ENCODE peak calls at places on chromosomes 4 and X, in seven cellular contexts. V is GM12865, R is tibial artery, E is astrocyte of the spinal cord, F is mammary epithelial cell, I is sigmoid colon, Y is GM06990. C is an unnamed sample.

GRCh38 chr4:21347142-21347541 is 601.4 kb downstream of the KCNIP4 start:
- DNase-seq in V (no peak), I (no peak), R (no peak), E (no peak), F (no peak), Y (no peak), C (no peak)

GRCh38 chr4:116926631-116927295 is 158.6 kb downstream of the TRAM1L1 start:
- DNase-seq in Y (no peak), I (no peak), R (no peak), V (no peak), E (no peak), F (no peak), C (no peak)

GRCh38 chr4:825063-825968 is 613 bp downstream of the CPLX1 start:
- DNase-seq in E (no peak), Y (no peak), F (no peak), R (no peak), V (no peak), I (peak), C (no peak)

GRCh38 chrX:108224727-108225455 is 133.3 kb downstream of the ATG4A start:
- DNase-seq in R (no peak), E (peak), Y (no peak), F (no peak), V (peak), I (no peak), C (peak)

GRCh38 chr4:83328486-83328885 is 6.2 kb downstream of the HPSE start:
- DNase-seq in V (no peak), Y (no peak), R (no peak), I (no peak), F (no peak), E (no peak), C (no peak)

GRCh38 chr4:112519689-112520597 is 4.0 kb upstream of the NEUROG2 start:
- DNase-seq in V (peak), I (no peak), Y (no peak), E (no peak), R (no peak), F (no peak), C (no peak)

GRCh38 chr4:24978291-24979072 is 52.3 kb downstream of the LGI2 start:
- DNase-seq in I (no peak), E (no peak), Y (no peak), F (no peak), V (no peak), R (peak), C (no peak)

GRCh38 chr4:140374130-140374477 is 658 bp downstream of the SCOC start:
- DNase-seq in Y (no peak), F (no peak), V (peak), R (no peak), E (no peak), I (no peak), C (no peak)

GRCh38 chr4:5972571-5972970 is 45.7 kb downstream of the C4orf50 start:
- DNase-seq in Y (no peak), F (no peak), I (peak), E (no peak), R (no peak), V (no peak), C (no peak)

GRCh38 chr4:139794158-139794954 is 128.7 kb downstream of the MGST2 start:
- DNase-seq in R (no peak), E (peak), F (no peak), V (no peak), Y (no peak), I (no peak), C (no peak)

GRCh38 chr4:174383783-174384182 is 100.1 kb downstream of the CEP44 start:
- DNase-seq in F (no peak), V (no peak), Y (no peak), I (no peak), R (no peak), E (no peak), C (no peak)

GRCh38 chr4:92253550-92253949 is 50.2 kb upstream of the GRID2 start:
- DNase-seq in R (no peak), F (no peak), E (no peak), Y (no peak), V (no peak), I (no peak), C (no peak)

GRCh38 chr4:139368990-139369389 is 66.7 kb upstream of the NDUFC1 start:
- DNase-seq in E (peak), I (no peak), F (no peak), R (no peak), Y (no peak), V (no peak), C (no peak)

GRCh38 chr4:93648258-93648657 is 180.3 kb upstream of the ATOH1 start:
- DNase-seq in R (no peak), F (no peak), V (no peak), I (no peak), E (no peak), Y (peak), C (no peak)

GRCh38 chr4:81745076-81745475 is 273.4 kb upstream of the RASGEF1B start:
- DNase-seq in F (no peak), Y (no peak), R (no peak), I (no peak), E (no peak), V (no peak), C (no peak)

GRCh38 chrX:43865791-43866190 is 16.5 kb downstream of the MAOB start:
- DNase-seq in Y (no peak), V (no peak), F (no peak), I (no peak), R (no peak), E (no peak), C (no peak)

GRCh38 chr4:123744664-123745290 is 348.2 kb downstream of the SPRY1 start:
- DNase-seq in R (peak), E (peak), F (no peak), I (peak), V (peak), Y (no peak), C (no peak)

GRCh38 chr4:123750044-123750443 is 353.4 kb downstream of the SPRY1 start:
- DNase-seq in R (no peak), I (no peak), F (no peak), Y (no peak), V (no peak), E (peak), C (no peak)

GRCh38 chr4:123749408-123749807 is 352.8 kb downstream of the SPRY1 start:
- DNase-seq in V (no peak), F (no peak), I (no peak), R (peak), E (no peak), Y (no peak), C (no peak)

GRCh38 chr4:123748806-123749205 is 352.2 kb downstream of the SPRY1 start:
- DNase-seq in E (no peak), Y (no peak), F (no peak), V (no peak), R (no peak), I (no peak), C (no peak)

DNA sequence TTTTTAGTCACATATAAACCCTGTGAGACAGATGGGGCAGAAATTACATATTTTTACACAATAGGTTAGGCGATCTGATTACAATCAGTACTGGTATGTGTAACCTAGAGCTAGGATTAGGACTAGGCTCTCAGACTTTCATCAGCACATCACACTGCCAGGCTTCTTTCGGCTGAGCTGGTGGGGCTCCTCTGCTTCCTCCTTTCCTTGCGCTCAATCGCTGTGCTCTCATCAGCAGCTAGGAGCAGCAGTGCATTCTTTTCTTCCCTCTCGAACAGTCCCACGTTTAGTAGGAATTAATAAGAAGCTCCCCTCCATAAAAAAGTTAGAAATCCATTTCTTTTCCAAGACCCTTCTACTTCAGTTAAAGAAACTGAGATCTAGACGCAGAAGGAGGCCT is 350.4 kb downstream of the SPRY1 start:
- DNase-seq in F (no peak), V (no peak), I (no peak), Y (no peak), E (no peak), R (no peak), C (no peak)
- TF ChIP-seq CTCF in F (no peak), V (no peak), I (no peak), Y (no peak), E (no peak), R (no peak), C (no peak)

DNA sequence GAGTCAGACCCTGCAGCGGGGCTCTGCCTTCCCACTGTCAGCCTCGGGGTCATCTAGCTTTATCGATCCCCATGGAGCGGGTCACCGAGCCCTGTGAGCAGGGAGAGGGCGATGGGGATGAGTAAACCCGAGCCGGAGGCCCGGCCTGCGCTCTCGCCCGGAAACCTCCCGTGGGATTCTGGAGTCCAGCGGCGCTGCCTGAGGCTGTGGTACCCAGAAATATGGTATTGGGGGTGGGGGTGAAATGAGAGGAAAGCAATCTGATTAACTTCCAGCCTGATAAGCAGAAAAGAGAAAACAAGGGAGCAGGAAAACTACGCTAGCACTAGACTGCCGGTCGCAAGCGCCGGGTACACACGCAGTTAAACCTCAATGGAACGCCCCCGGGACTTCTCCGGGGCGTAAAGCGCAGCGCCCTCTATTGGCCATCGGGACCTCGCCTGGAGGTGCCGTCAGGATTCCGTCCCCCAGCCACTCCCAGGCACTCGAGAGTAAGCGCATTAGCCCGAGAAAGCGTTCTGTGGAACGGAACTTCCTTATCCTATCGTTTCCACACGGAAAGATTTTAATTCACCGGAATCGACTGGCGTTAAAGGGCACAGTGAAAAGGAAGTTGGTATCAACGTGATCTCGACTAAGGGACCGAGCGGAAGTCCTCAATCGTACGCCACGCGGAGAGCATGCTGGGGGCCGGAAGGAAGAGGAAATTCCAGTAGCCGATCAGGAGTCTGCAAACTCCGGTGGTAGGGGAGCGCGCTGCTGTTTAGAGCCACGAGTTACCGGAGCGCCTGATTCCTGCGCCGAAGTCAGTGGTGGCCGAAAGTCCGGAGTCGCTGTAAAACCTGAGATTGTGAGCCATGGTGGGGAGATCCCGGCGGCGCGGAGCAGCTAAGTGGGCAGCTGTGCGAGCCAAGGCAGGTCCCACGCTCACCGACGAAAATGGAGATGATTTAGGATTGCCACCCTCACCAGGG is at the start of gene UTP3:
- DNase-seq in R (peak), I (peak), E (peak), V (peak), Y (peak), F (peak), C (peak)
- TF ChIP-seq CTCF in R (peak), I (peak), E (peak), V (peak), Y (peak), F (peak), C (peak)

DNA sequence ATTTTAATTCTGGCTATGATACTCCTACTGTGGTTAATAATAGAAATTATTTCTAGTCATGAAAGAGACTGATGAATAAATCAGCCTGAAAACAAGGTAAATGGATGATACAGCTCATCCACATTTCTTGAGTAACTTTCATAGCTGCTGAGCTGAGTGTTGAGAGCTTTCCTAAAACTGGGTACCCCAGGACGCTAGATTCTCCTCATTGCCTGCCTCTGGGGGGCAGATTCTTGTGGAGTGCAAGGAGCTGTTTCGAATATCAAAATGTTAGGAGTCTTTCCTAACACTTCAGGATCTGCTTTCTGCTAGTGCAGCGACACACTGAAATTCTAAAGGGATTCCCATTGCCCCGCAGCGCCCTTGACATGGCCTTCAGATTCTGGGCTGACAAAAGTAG is 2.1 kb downstream of the MND1 start:
- DNase-seq in R (no peak), Y (no peak), I (no peak), F (no peak), V (no peak), E (no peak), C (no peak)
- TF ChIP-seq CTCF in R (no peak), Y (no peak), I (no peak), F (peak), V (no peak), E (peak), C (no peak)

GRCh38 chr4:3010998-3011397 is 47.6 kb downstream of the GRK4 start:
- DNase-seq in V (no peak), I (no peak), F (peak), E (peak), Y (no peak), R (peak), C (no peak)

GRCh38 chr4:3011456-3012220 is 48.3 kb downstream of the GRK4 start:
- DNase-seq in F (no peak), V (no peak), E (no peak), I (no peak), R (no peak), Y (no peak), C (no peak)

GRCh38 chr4:3007724-3008123 is 44.4 kb downstream of the GRK4 start:
- DNase-seq in E (no peak), Y (no peak), F (no peak), R (no peak), I (no peak), V (no peak), C (no peak)

GRCh38 chr4:3010577-3010976 is 47.2 kb downstream of the GRK4 start:
- DNase-seq in Y (no peak), R (no peak), V (no peak), I (no peak), E (no peak), F (peak), C (no peak)

GRCh38 chr4:3009422-3009821 is 46.1 kb downstream of the GRK4 start:
- DNase-seq in Y (peak), E (peak), V (peak), I (no peak), F (peak), R (no peak), C (peak)
- TF ChIP-seq CTCF in Y (peak), E (peak), V (peak), I (no peak), F (peak), R (no peak), C (peak)

GRCh38 chrX:127037179-127037578 is 217.7 kb downstream of the PRR32 start:
- DNase-seq in I (no peak), R (no peak), V (no peak), E (no peak), F (no peak), Y (no peak), C (no peak)

DNA sequence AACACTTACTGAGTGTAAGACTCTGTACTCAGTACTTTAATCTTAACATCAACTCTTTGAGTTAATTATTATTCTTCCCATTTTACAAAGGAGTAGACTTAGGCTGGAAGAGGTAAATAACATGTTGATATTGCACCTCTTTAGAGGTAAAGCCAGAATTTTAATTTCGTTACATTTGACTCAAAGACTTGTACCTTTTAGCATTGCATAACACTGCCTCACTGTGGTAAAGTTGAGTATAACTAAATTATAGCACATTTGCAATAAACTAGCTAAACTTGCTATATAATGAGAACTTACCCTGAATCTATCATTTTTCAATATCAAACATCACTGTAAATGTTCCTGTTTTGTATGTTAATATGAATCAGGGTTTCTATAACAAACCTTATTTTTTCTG is 218.5 kb downstream of the PRR32 start:
- DNase-seq in I (no peak), E (no peak), Y (no peak), F (no peak), R (no peak), V (no peak), C (no peak)
- TF ChIP-seq CTCF in I (peak), E (no peak), Y (peak), F (peak), R (no peak), V (no peak), C (no peak)

GRCh38 chr4:113682730-113683129 is 78.8 kb downstream of the CAMK2D start:
- DNase-seq in I (no peak), E (peak), Y (no peak), R (no peak), V (no peak), F (peak), C (no peak)

GRCh38 chr4:113677333-113677732 is 84.2 kb downstream of the CAMK2D start:
- DNase-seq in F (no peak), V (no peak), E (no peak), R (no peak), Y (no peak), I (no peak), C (no peak)

GRCh38 chr4:113675731-113676707 is 85.5 kb downstream of the CAMK2D start:
- DNase-seq in R (no peak), I (no peak), Y (no peak), F (no peak), V (no peak), E (no peak), C (no peak)

GRCh38 chr4:113674733-113675132 is 86.8 kb downstream of the CAMK2D start:
- DNase-seq in R (no peak), Y (no peak), V (no peak), I (no peak), F (no peak), E (no peak), C (no peak)

GRCh38 chr4:113678651-113679050 is 82.9 kb downstream of the CAMK2D start:
- DNase-seq in F (no peak), Y (no peak), I (no peak), V (no peak), E (no peak), R (no peak), C (no peak)
- TF ChIP-seq CTCF in F (no peak), Y (no peak), I (no peak), V (no peak), E (no peak), R (no peak), C (no peak)

DNA sequence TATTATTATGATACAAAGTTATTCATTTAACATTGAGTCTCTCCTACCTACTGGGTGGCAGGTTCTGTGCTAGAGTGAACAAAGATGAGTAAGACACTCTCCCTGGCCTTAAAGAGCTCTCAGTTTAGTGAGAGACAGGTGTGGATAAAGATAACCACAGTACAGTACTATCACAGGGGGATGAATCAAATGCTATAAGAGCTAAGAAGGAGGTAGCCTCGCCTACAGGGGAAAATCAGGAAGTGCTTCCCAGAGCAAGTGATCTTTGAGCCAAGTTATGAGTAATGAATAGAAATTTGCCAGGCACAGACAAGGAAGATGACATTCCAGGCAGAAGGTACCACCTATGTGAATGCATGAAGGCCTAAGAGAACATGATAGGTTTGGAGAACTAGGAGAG is 3.4 kb upstream of the IGBP1 start:
- DNase-seq in E (no peak), V (no peak), F (peak), R (no peak), I (no peak), Y (no peak), C (no peak)
- TF ChIP-seq CTCF in E (no peak), V (no peak), F (peak), R (no peak), I (no peak), Y (no peak), C (no peak)